ENCODE peak calls at places on chromosome 20, in seven cellular contexts. G is CD8-positive, alpha-beta T cell; J is cardiac muscle cell; Y is foreskin fibroblast; C is heart right ventricle; Z is tibial artery; Q is bronchial epithelial cell. M is an unnamed sample.

GRCh38 chr20:37396520-37397075 is 50.7 kb downstream of the SRC start:
- DNase-seq in G (no peak), J (no peak), Y (no peak), C (no peak), Z (no peak), Q (no peak), M (no peak)

GRCh38 chr20:49865559-49865958 is 49.8 kb downstream of the SPATA2 start:
- DNase-seq in G (no peak), J (peak; percentile 45), Y (peak; percentile 16), C (no peak), Z (no peak), Q (peak; percentile 53), M (no peak)

GRCh38 chr20:57738484-57738883 is 28.7 kb upstream of the PMEPA1 start:
- DNase-seq in G (no peak), J (no peak), Y (no peak), C (no peak), Z (no peak), Q (no peak), M (no peak)

GRCh38 chr20:49132995-49133451 is 55.1 kb downstream of the STAU1 start:
- DNase-seq in G (no peak), J (peak; percentile 86), Y (peak; percentile 48), C (peak; percentile 58), Z (no peak), Q (peak; percentile 60), M (no peak)

GRCh38 chr20:24727795-24728194 is 221.3 kb upstream of the CST7 start:
- DNase-seq in G (no peak), J (no peak), Y (no peak), C (no peak), Z (no peak), Q (no peak), M (no peak)

GRCh38 chr20:36493013-36493800 is 48.1 kb upstream of the MYL9 start:
- DNase-seq in G (no peak), J (no peak), Y (no peak), C (no peak), Z (no peak), Q (no peak), M (no peak)

GRCh38 chr20:50837532-50838321 is 42.9 kb downstream of the BCAS4 start:
- DNase-seq in G (no peak), J (peak; percentile 77), Y (peak; percentile 98), C (no peak), Z (peak; percentile 85), Q (peak; percentile 58), M (peak; percentile 77)

GRCh38 chr20:64154590-64155257 is 9.5 kb upstream of the MYT1 start:
- DNase-seq in G (no peak), J (no peak), Y (no peak), C (no peak), Z (no peak), Q (no peak), M (no peak)

GRCh38 chr20:32787168-32787567 is 25.0 kb downstream of the DNMT3B start:
- DNase-seq in G (no peak), J (no peak), Y (no peak), C (no peak), Z (no peak), Q (no peak), M (no peak)

GRCh38 chr20:57199656-57200405 is 66.6 kb downstream of the BMP7 start:
- DNase-seq in G (no peak), J (no peak), Y (no peak), C (no peak), Z (no peak), Q (no peak), M (no peak)

GRCh38 chr20:58131581-58132142 is 96.8 kb downstream of the ANKRD60 start:
- DNase-seq in G (no peak), J (peak; percentile 81), Y (peak; percentile 87), C (no peak), Z (peak; percentile 32), Q (peak; percentile 77), M (no peak)

GRCh38 chr20:40054311-40054710 is 634.7 kb downstream of the MAFB start:
- DNase-seq in G (no peak), J (no peak), Y (no peak), C (no peak), Z (no peak), Q (no peak), M (no peak)
- H3K4me3 ChIP-seq in G (no peak overlapping the region), J (no peak overlapping the region), Y (no peak overlapping the region), C (no peak overlapping the region), Z (no peak overlapping the region), Q (no peak overlapping the region), M (no peak overlapping the region)

DNA sequence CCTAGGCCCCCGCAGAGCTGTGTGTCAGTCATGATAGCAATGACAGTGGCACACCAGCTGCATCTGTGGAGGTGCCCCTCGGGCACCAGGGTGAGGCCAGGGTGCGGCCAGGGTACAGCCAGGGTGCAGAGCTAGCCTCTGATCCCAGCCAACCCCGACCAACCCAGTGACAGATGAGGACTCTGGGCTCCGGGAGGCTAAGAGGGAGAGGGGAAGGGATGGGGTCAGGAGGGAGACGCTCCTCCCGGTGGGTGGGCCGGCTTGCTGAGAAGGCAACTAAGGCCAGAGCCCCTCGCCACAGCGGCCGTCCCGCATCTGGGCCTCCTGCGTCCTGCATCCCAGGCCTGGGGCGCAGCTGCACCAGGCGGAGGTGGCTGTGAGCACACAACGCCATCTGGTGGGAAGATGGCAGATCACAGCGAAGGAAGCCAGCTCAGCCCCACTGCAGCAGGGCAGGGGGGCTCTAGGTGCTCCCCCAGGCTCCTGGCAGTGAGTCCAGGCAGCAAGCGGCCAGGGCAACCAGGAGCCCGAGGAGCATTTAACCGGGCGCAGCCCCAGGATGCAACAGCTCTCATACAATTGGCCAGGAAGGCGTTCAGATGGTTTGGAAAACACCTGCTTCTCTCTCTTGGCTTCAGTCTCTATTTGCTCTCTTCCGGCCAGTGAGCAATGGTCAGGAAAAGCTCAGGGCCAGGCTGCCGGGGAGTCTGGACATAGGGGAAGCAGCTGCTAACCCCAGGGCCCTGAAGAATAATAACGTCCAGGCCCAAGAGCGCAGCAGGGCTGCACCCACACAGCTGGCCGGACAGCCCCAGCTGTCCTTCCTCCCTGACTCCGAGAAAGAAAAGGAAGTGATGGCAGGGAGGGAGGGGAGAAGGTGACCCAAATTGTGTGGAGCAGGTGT is 169.4 kb downstream of the TAF4 start:
- DNase-seq in G (no peak), J (peak; percentile 52), Y (peak; percentile 36), C (no peak), Z (no peak), Q (peak; percentile 8), M (no peak)
- TF ChIP-seq CTCF in G (peak; percentile 43), J (peak; percentile 74), Y (peak; percentile 72), C (peak; percentile 72), Z (peak; percentile 51), Q (peak; percentile 82), M (peak; percentile 50)

DNA sequence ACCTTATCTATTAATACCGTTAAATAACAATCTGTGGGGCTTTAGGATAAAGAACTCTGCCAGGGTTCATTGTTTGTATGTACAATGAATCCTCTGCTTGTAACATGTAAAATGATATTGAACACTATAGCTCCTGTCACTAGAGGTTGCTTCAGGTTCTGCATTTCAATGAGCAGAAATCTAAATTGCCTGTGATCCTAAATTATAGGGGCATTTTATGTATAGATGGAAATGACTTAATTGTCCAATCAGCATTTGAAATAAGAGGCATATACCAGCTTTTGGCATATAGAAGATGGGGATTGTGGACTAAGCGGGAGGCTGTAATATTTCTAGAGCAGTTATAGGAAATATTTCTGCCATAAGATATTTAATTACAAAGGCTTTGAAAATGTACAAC is 2.0 kb downstream of the NCOA3 start:
- DNase-seq in G (no peak), J (no peak), Y (no peak), C (no peak), Z (no peak), Q (no peak), M (no peak)
- H3K4me3 ChIP-seq in G (peak overlapping the region; percentile 60), J (peak overlapping the region; percentile 92), Y (peak overlapping the region; percentile 98), C (peak overlapping the region; percentile 92), Z (peak overlapping the region; percentile 96), Q (peak overlapping the region; percentile 92), M (peak overlapping the region; percentile 91)

GRCh38 chr20:39290575-39290974 is 328.4 kb downstream of the DHX35 start:
- DNase-seq in G (no peak), J (no peak), Y (no peak), C (no peak), Z (no peak), Q (no peak), M (no peak)

GRCh38 chr20:39292193-39292736 is 330.1 kb downstream of the DHX35 start:
- DNase-seq in G (no peak), J (no peak), Y (no peak), C (no peak), Z (no peak), Q (no peak), M (no peak)

GRCh38 chr20:39289831-39290230 is 327.7 kb downstream of the DHX35 start:
- DNase-seq in G (no peak), J (no peak), Y (no peak), C (no peak), Z (no peak), Q (no peak), M (no peak)

GRCh38 chr20:39291301-39291700 is 329.2 kb downstream of the DHX35 start:
- DNase-seq in G (no peak), J (no peak), Y (peak; percentile 1), C (no peak), Z (no peak), Q (no peak), M (no peak)

DNA sequence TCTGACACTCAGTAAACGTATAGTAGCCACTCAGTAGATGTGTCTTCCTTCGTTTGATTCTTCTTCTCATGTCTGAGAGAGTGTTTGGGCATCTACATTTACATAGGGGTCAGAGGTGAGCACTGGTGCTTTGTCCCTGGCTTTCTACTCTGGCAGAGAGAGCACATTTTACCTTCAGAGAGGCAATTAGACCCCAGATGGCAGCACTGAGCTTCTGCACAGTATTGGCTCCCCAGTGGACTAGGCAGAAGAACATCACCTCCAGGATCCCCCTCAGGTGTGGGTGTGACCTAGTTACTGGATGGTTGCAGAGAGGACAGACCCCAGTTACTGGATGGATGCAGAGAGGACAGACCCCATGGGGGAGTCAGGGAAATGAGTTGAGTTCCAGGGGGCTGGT is 327.2 kb downstream of the DHX35 start:
- DNase-seq in G (no peak), J (no peak), Y (no peak), C (no peak), Z (no peak), Q (no peak), M (no peak)
- TF ChIP-seq CTCF in G (no peak), J (no peak), Y (no peak), C (peak; percentile 12), Z (no peak), Q (peak; percentile 18), M (no peak)

DNA sequence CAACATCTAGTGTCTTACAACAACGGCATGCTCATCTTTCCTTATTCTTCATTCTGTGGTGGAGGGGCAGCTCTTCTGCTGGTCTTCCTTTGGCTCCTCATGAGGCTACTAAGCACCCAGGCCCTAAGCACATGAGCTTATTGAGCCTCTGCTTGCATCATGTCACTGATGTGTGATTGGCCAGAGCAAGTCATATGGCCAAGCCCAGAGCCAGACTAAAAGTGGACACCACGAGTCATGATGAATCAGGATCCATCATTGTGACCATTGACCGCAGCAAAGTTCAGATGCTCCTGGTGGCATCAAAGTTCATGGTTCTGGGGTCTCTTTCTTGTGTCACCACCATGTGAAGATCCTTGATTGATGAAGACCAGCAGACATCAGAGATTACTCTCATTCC is 192.0 kb upstream of the FOXA2 start:
- DNase-seq in G (no peak), J (no peak), Y (no peak), C (no peak), Z (no peak), Q (peak; percentile 39), M (no peak)
- H3K4me3 ChIP-seq in G (no peak overlapping the region), J (no peak overlapping the region), Y (no peak overlapping the region), C (no peak overlapping the region), Z (no peak overlapping the region), Q (no peak overlapping the region), M (no peak overlapping the region)

GRCh38 chr20:4998160-4998651 is 3.1 kb downstream of the SLC23A2 start:
- DNase-seq in G (no peak), J (no peak), Y (no peak), C (no peak), Z (no peak), Q (no peak), M (no peak)
- TF ChIP-seq CTCF in G (no peak), J (peak; percentile 5), Y (no peak), C (no peak), Z (no peak), Q (no peak), M (no peak)